ENCODE peak calls at places on chromosomes 3 and 15, in nine cellular contexts. I is spleen, Q is lower lobe of right lung, F is DND-41, R is cardiac muscle cell, O is uterus, E is GM23338, L is upper lobe of right lung, K is WERI-Rb-1. H is an unnamed sample.

GRCh38 chr15:42020713-42021273 is at the start of gene PLA2G4E:
- DNase-seq in R (no peak), F (no peak), Q (no peak), I (peak), L (peak), K (no peak), E (no peak), O (no peak), H (no peak)

GRCh38 chr15:66287461-66288055 is 5.8 kb upstream of the DIS3L start:
- DNase-seq in O (no peak), Q (no peak), I (no peak), E (peak), F (no peak), R (peak), L (no peak), K (peak), H (no peak)

GRCh38 chr3:3196148-3196861 is 16.8 kb upstream of the CRBN start:
- DNase-seq in K (peak), L (no peak), R (peak), Q (no peak), O (no peak), F (peak), E (peak), I (no peak), H (peak)

GRCh38 chr15:99057697-99058420 is 47.0 kb upstream of the SYNM start:
- DNase-seq in E (no peak), K (no peak), F (peak), Q (no peak), R (no peak), O (no peak), I (peak), L (no peak), H (no peak)

GRCh38 chr15:71451080-71451479 is 335.8 kb downstream of the THSD4 start:
- DNase-seq in O (no peak), E (no peak), F (no peak), I (no peak), K (peak), L (no peak), Q (no peak), R (peak), H (no peak)

GRCh38 chr3:31777887-31778286 is 203.2 kb downstream of the OSBPL10 start:
- DNase-seq in I (no peak), E (no peak), F (no peak), R (no peak), O (no peak), Q (no peak), L (no peak), K (no peak), H (no peak)

GRCh38 chr15:73991260-73991659 is 835 bp downstream of the STOML1 start:
- DNase-seq in L (peak), O (peak), Q (peak), E (peak), K (no peak), R (peak), F (no peak), I (peak), H (no peak)

GRCh38 chr3:189981668-189982067 is 139.0 kb downstream of the P3H2 start:
- DNase-seq in O (peak), F (no peak), K (no peak), E (no peak), I (no peak), Q (no peak), L (no peak), R (peak), H (peak)

GRCh38 chr15:22895465-22896190 is 57.2 kb downstream of the NIPA2 start:
- DNase-seq in Q (no peak), O (no peak), K (no peak), L (no peak), E (no peak), R (no peak), I (peak), F (no peak), H (peak)

GRCh38 chr3:181230258-181230657 is 240.7 kb upstream of the DNAJC19 start:
- DNase-seq in O (no peak), L (no peak), E (peak), F (no peak), Q (no peak), K (peak), R (no peak), I (no peak), H (no peak)

DNA sequence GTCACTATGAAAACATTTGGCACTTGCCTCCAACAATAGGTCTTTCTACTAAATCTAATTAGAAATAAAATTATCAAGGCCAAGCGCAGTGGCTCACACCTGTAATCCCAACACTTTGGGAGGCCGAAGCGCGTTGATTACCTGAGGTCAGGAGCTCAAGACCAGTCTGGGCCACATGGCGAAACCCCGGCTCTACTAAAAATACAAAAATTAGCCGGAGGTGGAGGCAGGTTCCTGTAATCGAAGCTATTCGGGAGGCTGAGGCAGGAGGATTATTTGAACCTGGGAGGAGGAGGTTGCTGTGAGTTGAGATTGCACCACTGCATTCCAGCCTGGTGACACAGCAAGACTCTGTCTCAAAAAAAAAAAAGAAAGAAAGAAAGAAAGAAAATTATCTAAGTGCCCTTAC is 1.6 kb upstream of the PLD1 start:
- DNase-seq in I (no peak), F (no peak), R (peak), K (no peak), E (no peak), L (no peak), Q (no peak), O (peak), H (peak)
- H3K4me3 ChIP-seq in I (no peak), F (no peak), R (no peak), K (no peak), E (no peak), L (no peak), Q (no peak), O (no peak), H (no peak)

GRCh38 chr3:123334056-123334455 is 114.8 kb downstream of the ADCY5 start:
- DNase-seq in F (no peak), K (no peak), I (peak), E (no peak), Q (peak), L (peak), O (no peak), R (no peak), H (no peak)
- H3K27ac ChIP-seq in F (no peak), K (no peak), I (no peak), E (no peak), Q (no peak), L (no peak), O (no peak), R (no peak), H (no peak)

DNA sequence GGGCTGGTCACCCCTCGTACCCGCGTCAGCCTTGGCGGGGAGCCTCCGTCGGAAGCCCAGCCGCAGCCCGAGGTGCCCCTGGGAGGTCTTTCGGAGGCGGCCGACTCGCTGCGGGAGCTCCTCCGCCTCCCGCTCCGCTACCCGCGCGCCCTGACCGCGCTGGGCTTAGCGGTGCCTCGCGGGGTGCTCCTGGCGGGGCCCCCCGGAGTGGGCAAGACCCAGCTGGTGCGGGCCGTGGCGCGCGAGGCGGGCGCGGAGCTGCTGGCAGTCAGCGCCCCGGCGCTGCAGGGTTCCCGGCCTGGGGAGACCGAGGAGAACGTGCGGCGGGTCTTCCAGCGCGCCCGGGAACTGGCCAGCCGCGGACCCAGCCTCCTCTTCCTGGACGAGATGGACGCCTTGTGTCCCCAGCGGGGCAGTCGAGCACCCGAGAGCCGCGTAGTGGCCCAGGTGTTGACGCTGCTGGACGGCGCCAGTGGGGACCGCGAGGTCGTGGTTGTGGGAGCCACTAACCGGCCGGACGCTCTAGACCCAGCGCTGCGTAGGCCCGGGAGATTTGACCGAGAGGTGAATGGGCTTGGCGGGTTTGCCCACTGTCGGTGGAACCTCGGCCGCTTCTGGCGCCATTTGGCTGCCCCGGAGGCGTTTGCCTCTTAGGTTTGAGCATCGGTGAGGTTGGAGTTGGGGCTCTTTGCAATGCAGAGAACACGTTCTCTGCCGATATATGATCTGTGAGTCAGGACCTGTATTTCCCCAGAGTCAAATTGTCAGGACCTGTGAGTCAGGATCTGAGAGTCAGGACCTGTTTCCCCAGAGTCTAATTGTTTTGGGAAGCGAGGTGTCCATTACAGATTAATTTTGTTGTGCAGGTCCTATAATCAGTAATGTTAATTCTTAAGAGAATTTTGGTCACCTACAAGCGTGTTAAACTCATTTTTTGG is 24.9 kb upstream of the GATM start:
- DNase-seq in F (peak), R (peak), I (peak), K (peak), O (peak), E (peak), Q (peak), L (peak), H (no peak)
- TF ChIP-seq CTCF in F (no peak), R (no peak), I (no peak), K (no peak), O (no peak), E (no peak), Q (no peak), L (no peak), H (no peak)

GRCh38 chr3:100268986-100269385 is 8.2 kb downstream of the TBC1D23 start:
- DNase-seq in I (no peak), R (peak), L (no peak), Q (no peak), F (no peak), E (no peak), K (no peak), O (no peak), H (no peak)
- H3K4me3 ChIP-seq in I (no peak), R (no peak), L (no peak), Q (no peak), F (no peak), E (no peak), K (peak), O (no peak), H (no peak)

DNA sequence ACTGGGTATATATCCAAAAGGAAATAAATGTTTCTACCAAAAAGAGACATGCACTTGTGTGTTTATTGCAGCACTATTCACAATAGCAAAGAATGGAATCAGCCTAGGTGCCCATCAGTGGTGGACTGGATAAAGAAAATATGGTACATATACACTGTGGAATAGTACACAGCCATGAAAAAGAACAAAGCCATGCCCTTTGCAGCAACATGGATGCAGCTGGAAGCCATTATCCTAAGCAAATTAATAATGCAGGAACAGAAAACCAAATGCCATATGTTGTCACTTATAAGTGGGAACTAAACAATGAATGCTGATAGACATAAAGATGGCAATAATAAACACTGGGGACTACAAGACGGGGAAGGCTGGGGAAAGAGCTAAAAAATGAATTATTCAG is 102.9 kb downstream of the RPL39L start:
- DNase-seq in Q (no peak), F (no peak), R (no peak), K (no peak), I (no peak), L (no peak), O (no peak), E (no peak), H (no peak)
- H3K27ac ChIP-seq in Q (no peak), F (no peak), R (no peak), K (no peak), I (no peak), L (no peak), O (no peak), E (no peak), H (no peak)

GRCh38 chr3:73096169-73096568 is 34.7 kb downstream of the EBLN2 start:
- DNase-seq in L (no peak), Q (no peak), O (no peak), E (no peak), K (no peak), I (no peak), F (no peak), R (no peak), H (no peak)

GRCh38 chr3:73094951-73095350 is 33.5 kb downstream of the EBLN2 start:
- DNase-seq in Q (no peak), K (no peak), F (no peak), I (no peak), E (peak), L (no peak), R (peak), O (no peak), H (no peak)

GRCh38 chr3:73098026-73098425 is 36.6 kb downstream of the EBLN2 start:
- DNase-seq in I (no peak), O (no peak), K (no peak), E (no peak), Q (no peak), F (no peak), R (no peak), L (no peak), H (no peak)

GRCh38 chr3:73098873-73099272 is 37.4 kb downstream of the EBLN2 start:
- DNase-seq in R (no peak), F (no peak), O (no peak), K (no peak), Q (no peak), I (no peak), L (no peak), E (no peak), H (no peak)

DNA sequence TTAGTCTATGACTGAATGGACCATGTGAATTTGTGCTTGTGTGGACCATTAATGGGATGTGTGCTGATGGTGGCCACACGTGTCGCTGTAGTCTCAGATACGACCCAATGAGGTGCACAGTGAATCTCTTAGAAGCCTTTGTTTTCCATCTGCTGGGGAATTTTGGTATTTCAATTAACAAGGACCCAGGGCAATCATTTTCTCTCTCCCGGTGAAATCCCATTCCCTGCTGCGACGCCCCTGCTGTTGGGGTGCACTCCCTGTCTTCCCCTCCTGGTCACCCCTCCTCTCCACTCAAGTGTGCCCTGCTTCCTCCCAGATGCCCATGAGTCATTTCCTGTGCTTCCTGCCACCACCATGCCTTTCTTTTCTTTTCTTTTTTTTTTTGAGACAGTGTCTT is 32.7 kb downstream of the EBLN2 start:
- DNase-seq in F (peak), O (no peak), I (no peak), L (no peak), E (peak), K (no peak), R (no peak), Q (no peak), H (no peak)
- TF ChIP-seq CTCF in F (no peak), O (no peak), I (no peak), L (no peak), E (peak), K (no peak), R (peak), Q (no peak), H (peak)

DNA sequence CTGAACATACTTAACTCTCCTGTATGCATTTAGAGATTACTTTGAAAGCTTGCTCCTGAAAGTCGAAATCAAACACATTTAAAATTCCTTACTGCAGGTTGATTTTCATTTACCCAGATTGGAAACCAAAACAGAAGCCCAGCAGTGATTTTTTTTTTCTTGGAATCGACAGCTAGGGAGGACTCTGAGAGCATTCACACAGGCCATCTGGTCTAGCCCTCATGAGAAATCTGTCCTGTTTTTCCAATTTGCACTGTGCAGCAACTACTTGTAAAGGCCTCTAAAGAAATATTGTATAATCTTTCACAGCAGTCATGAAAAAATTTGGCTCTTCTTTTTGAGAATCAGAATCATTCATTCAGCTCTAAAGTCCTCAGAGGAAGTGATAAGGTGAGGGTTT is 179.2 kb downstream of the KCNAB1 start:
- DNase-seq in L (no peak), O (no peak), Q (no peak), K (no peak), I (no peak), F (no peak), R (no peak), E (no peak), H (no peak)
- H3K4me3 ChIP-seq in L (no peak), O (no peak), Q (no peak), K (no peak), I (no peak), F (no peak), R (no peak), E (no peak), H (no peak)

GRCh38 chr3:37491776-37492175 is 317.4 kb upstream of the LRRFIP2 start:
- DNase-seq in O (no peak), I (no peak), Q (no peak), K (no peak), R (peak), E (no peak), F (no peak), L (no peak), H (no peak)

GRCh38 chr3:37492468-37492867 is 318.1 kb upstream of the LRRFIP2 start:
- DNase-seq in K (no peak), E (no peak), L (no peak), I (no peak), R (no peak), O (no peak), Q (no peak), F (no peak), H (no peak)

GRCh38 chr3:37493485-37494080 is 319.2 kb upstream of the LRRFIP2 start:
- DNase-seq in L (no peak), O (no peak), F (no peak), R (no peak), E (no peak), K (no peak), Q (no peak), I (no peak), H (no peak)

GRCh38 chr3:37494206-37494605 is 319.8 kb upstream of the LRRFIP2 start:
- DNase-seq in I (peak), E (no peak), R (no peak), O (no peak), F (no peak), Q (no peak), L (no peak), K (no peak), H (no peak)

DNA sequence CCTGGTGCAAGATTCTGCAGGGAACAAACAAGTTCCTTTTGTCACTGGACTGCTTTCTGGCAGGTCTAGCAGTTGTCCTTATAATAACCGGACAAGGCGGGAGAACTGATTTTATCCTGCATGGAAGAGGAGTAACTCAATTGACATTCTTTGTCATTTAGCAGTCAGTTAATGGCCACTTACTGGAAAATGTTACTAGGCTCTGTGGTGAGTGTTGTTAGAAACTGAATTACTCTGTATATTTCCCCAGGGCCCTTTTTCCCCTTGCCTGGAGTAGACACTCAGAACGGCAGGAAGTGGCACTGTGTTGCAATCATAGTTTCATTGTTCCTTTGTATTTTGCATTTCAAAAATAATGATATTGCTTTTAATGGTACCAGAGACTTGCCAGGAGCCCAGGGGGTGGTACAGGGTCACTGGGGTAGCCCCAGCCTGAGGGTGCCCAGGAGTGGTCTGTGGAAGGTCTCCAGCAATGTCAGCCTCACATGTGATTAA is 318.6 kb upstream of the LRRFIP2 start:
- DNase-seq in I (no peak), R (peak), L (no peak), O (no peak), E (no peak), F (no peak), K (no peak), Q (no peak), H (no peak)
- H3K27ac ChIP-seq in I (no peak), R (no peak), L (peak), O (peak), E (no peak), F (no peak), K (no peak), Q (peak), H (no peak)

GRCh38 chr3:122307288-122307687 is 17.8 kb upstream of the CSTA start:
- DNase-seq in E (no peak), F (no peak), K (no peak), Q (no peak), I (no peak), R (no peak), L (no peak), O (no peak), H (no peak)

GRCh38 chr3:122306622-122306953 is 18.5 kb upstream of the CSTA start:
- DNase-seq in I (no peak), E (no peak), R (no peak), L (no peak), K (no peak), F (no peak), O (no peak), Q (no peak), H (no peak)

GRCh38 chr3:122307987-122308386 is 17.1 kb upstream of the CSTA start:
- DNase-seq in F (no peak), E (no peak), K (no peak), R (no peak), O (no peak), L (no peak), Q (no peak), I (no peak), H (no peak)

GRCh38 chr3:122310361-122310760 is 14.7 kb upstream of the CSTA start:
- DNase-seq in K (no peak), F (no peak), O (no peak), I (no peak), L (no peak), Q (no peak), R (no peak), E (no peak), H (no peak)

GRCh38 chr3:122305818-122306621 is 19.0 kb upstream of the CSTA start:
- DNase-seq in L (no peak), F (no peak), K (peak), I (no peak), O (no peak), E (peak), Q (no peak), R (peak), H (no peak)
- TF ChIP-seq CTCF in L (no peak), F (peak), K (peak), I (no peak), O (no peak), E (peak), Q (peak), R (peak), H (peak)

DNA sequence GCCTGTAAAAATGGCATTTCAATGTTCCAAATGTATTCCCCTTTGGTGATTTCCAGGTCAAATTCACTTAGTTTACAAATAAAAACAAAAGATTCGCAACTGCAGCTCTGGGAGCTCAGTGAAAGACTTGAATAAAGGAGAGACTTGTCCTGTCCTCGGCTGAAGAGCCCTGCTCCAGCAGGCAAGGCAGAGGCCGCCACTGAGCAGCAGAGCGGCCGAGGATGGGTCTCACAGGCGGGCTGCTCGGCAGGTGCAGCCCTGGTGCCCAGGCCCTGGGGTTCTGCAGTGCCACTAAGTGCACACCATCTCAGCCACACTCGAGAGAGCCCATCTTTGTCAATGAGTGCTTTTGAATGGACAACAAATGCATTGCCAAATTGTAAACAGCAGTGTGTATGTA is 856.2 kb downstream of the AGBL1 start:
- DNase-seq in R (no peak), E (peak), O (no peak), I (no peak), K (no peak), Q (no peak), L (no peak), F (no peak), H (no peak)
- H3K4me3 ChIP-seq in R (no peak), E (no peak), O (no peak), I (no peak), K (no peak), Q (no peak), L (no peak), F (no peak), H (no peak)